ENCODE peak calls at places on chromosome X, in four cellular contexts. T, J, Y and R are unnamed samples.

GRCh38 chrX:95662200-95662599 is 1022.4 kb upstream of the DIAPH2 start:
- DNase-seq in Y (no peak), J (no peak), T (no peak), R (no peak)

GRCh38 chrX:33178690-33179089 is 32.7 kb downstream of the DMD start:
- DNase-seq in J (no peak), T (no peak), Y (no peak), R (no peak)

GRCh38 chrX:46758956-46759644 is at the start of gene SLC9A7:
- DNase-seq in Y (no peak), J (peak; percentile 76), T (peak; percentile 55), R (peak; percentile 77)

GRCh38 chrX:40646489-40647306 is 663 bp downstream of the CXorf38 start:
- DNase-seq in T (peak; percentile 18), J (peak; percentile 62), Y (no peak), R (no peak)

GRCh38 chrX:10615931-10616780 is 4.2 kb downstream of the MID1 start:
- DNase-seq in Y (no peak), T (no peak), J (peak; percentile 58), R (peak; percentile 65)

GRCh38 chrX:153857348-153857903 is 27.1 kb upstream of the PDZD4 start:
- DNase-seq in T (no peak), J (no peak), Y (no peak), R (no peak)

GRCh38 chrX:1392376-1393130 is 640 bp upstream of the SLC25A6 start:
- DNase-seq in Y (no peak), T (peak; percentile 56), J (peak; percentile 79), R (peak; percentile 82)

GRCh38 chrX:42755820-42756219 is 22.1 kb downstream of the PPP1R2C start:
- DNase-seq in T (peak; percentile 1), J (no peak), Y (no peak), R (peak; percentile 30)

GRCh38 chrX:32530802-32531403 is 680.4 kb downstream of the DMD start:
- DNase-seq in J (peak; percentile 31), Y (no peak), T (no peak), R (peak; percentile 25)

GRCh38 chrX:45842207-45842900 is 641.7 kb upstream of the DIPK2B start:
- DNase-seq in Y (no peak), J (no peak), T (no peak), R (no peak)

GRCh38 chrX:54447461-54447860 is 7.3 kb downstream of the TSR2 start:
- DNase-seq in Y (no peak), T (peak; percentile 14), J (no peak), R (peak; percentile 28)

GRCh38 chrX:48676893-48677270 is 6.7 kb upstream of the WAS start:
- DNase-seq in T (peak; percentile 10), J (peak; percentile 30), Y (no peak), R (no peak)

GRCh38 chrX:43313035-43313434 is 343.1 kb upstream of the MAOA start:
- DNase-seq in Y (no peak), T (no peak), J (no peak), R (no peak)

GRCh38 chrX:8868906-8869305 is 67.7 kb upstream of the FAM9A start:
- DNase-seq in T (no peak), Y (no peak), J (no peak), R (no peak)

GRCh38 chrX:134782796-134783195 is 124.5 kb upstream of the PLAC1 start:
- DNase-seq in Y (no peak), J (no peak), T (no peak), R (no peak)

GRCh38 chrX:24963823-24964222 is 51.9 kb downstream of the ARX start:
- DNase-seq in T (no peak), J (no peak), Y (no peak), R (no peak)

GRCh38 chrX:113929004-113929403 is 654.9 kb upstream of the HTR2C start:
- DNase-seq in J (peak; percentile 29), T (peak; percentile 3), Y (no peak), R (peak; percentile 37)

GRCh38 chrX:769796-770195 is 139.2 kb downstream of the SHOX start:
- DNase-seq in J (no peak), T (no peak), Y (no peak), R (no peak)

GRCh38 chrX:128800138-128800537 is 723.2 kb downstream of the SMARCA1 start:
- DNase-seq in J (no peak), Y (no peak), T (no peak), R (no peak)

GRCh38 chrX:69088171-69088938 is 76.9 kb downstream of the PJA1 start:
- DNase-seq in J (no peak), T (no peak), Y (no peak), R (no peak)

GRCh38 chrX:120137439-120137838 is 21.0 kb upstream of the RHOXF2 start:
- DNase-seq in J (no peak), Y (no peak), T (peak; percentile 6), R (no peak)
- TF ChIP-seq CTCF in J (no peak), Y (no peak), T (peak; percentile 57), R (no peak)

GRCh38 chrX:132488092-132488749 is 617 bp downstream of the MBNL3 start:
- DNase-seq in Y (no peak), T (no peak), J (no peak), R (no peak)
- H3K4me3 ChIP-seq in Y (peak overlapping the region; percentile 60), T (peak overlapping the region; percentile 56), J (peak overlapping the region; percentile 48), R (peak overlapping the region; percentile 53)

GRCh38 chrX:151694661-151695582 is at the start of gene PRRG3:
- DNase-seq in J (no peak), Y (no peak), T (no peak), R (no peak)

GRCh38 chrX:151699746-151700145 is 4.5 kb downstream of the PRRG3 start:
- DNase-seq in Y (no peak), T (no peak), J (no peak), R (no peak)

GRCh38 chrX:151698485-151698884 is 3.2 kb downstream of the PRRG3 start:
- DNase-seq in J (no peak), Y (no peak), T (no peak), R (no peak)

GRCh38 chrX:151695583-151695930 is 299 bp downstream of the PRRG3 start:
- DNase-seq in Y (no peak), T (no peak), J (no peak), R (no peak)

GRCh38 chrX:151697537-151697936 is 2.3 kb downstream of the PRRG3 start:
- DNase-seq in T (no peak), J (no peak), Y (no peak), R (no peak)
- H3K9me3 ChIP-seq in T (no peaks in the 10 kb centered on the region), J (no peaks in the 10 kb centered on the region), Y (no peaks in the 10 kb centered on the region), R (no peaks in the 10 kb centered on the region)

DNA sequence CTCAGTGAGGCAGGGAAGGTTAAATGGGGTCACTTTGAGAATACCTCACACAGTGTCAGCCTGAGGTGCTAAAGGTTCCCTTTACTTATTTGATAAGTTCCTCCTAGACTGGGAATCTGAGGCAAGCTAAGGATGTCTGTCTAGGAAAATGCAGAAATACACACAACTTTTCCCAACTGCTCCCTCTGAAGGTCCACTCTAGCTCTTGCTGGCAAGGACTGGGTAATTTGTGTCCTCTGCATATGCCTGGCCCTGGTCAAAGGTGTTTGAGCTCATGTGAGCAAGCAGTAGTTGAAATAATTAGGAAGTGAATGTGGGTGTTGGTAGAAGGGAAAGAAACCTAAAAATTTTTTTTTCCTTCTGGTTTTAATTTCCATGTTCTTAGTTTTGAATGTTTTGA is 21.3 kb downstream of the TXLNG start:
- DNase-seq in J (no peak), Y (no peak), T (no peak), R (peak; percentile 19)
- TF ChIP-seq CTCF in J (peak; percentile 53), Y (no peak), T (no peak), R (peak; percentile 12)

DNA sequence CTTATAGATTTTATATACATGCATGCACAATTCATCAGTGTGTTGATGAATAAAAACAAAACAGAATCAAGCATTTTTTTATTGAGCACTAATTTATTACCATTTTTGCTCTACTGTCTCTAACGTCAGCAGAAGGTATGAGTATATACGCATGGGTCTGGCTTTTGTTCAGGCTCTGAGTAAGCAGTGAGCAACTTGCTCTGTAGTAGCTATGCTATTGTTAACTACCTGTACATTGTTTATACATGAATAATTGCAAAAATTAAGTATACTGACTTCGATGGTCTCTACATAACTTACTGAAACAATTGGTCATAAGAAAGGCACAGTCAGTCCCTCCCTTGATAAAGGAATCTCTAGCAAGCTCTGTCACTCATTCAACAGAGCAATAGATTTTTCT is 122.9 kb downstream of the RS1 start:
- DNase-seq in T (no peak), J (no peak), Y (no peak), R (no peak)
- H3K4me3 ChIP-seq in T (no peak overlapping the region), J (no peak overlapping the region), Y (no peak overlapping the region), R (no peak overlapping the region)

GRCh38 chrX:144334577-144334976 is 450.7 kb downstream of the UBE2NL start:
- DNase-seq in Y (no peak), T (no peak), J (no peak), R (peak; percentile 24)

GRCh38 chrX:144333429-144333828 is 449.6 kb downstream of the UBE2NL start:
- DNase-seq in J (no peak), Y (no peak), T (no peak), R (no peak)

GRCh38 chrX:144335402-144335801 is 451.5 kb downstream of the UBE2NL start:
- DNase-seq in T (no peak), J (no peak), Y (no peak), R (no peak)
- H3K9me3 ChIP-seq in T (no peaks in the 10 kb centered on the region), J (no peaks in the 10 kb centered on the region), Y (no peaks in the 10 kb centered on the region), R (no peaks in the 10 kb centered on the region)

GRCh38 chrX:65644621-65645287 is 22.7 kb upstream of the MSN start:
- DNase-seq in T (peak; percentile 67), Y (no peak), J (peak; percentile 74), R (peak; percentile 73)

GRCh38 chrX:65637335-65637734 is 30.1 kb upstream of the MSN start:
- DNase-seq in J (no peak), T (no peak), Y (no peak), R (no peak)

GRCh38 chrX:65647801-65648200 is 19.7 kb upstream of the MSN start:
- DNase-seq in Y (no peak), J (no peak), T (no peak), R (no peak)

GRCh38 chrX:65643786-65644111 is 23.7 kb upstream of the MSN start:
- DNase-seq in T (no peak), Y (no peak), J (no peak), R (no peak)

GRCh38 chrX:65643046-65643785 is 24.2 kb upstream of the MSN start:
- DNase-seq in J (no peak), T (no peak), Y (no peak), R (no peak)
- TF ChIP-seq CTCF in J (no peak), T (no peak), Y (no peak), R (no peak)

DNA sequence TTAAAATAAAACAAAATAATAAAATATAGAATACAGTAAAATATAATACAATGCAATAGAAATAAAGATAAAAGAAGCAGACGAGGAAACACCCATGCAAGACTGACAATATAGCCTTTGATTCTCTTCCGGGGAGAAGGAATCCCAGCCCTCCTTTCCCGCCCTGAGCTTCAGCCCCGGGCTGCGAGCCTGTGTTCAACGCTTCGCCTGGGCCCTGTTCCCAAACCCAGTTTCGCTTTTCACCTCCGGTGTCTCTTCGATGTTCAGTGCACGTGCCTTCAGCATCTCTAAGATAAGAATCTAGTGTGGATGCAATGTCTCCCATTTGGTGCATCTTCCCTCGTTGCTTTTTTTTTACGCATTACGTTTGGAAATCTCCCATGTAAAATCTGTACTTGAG is 38.4 kb upstream of the ARSD start:
- DNase-seq in Y (no peak), J (no peak), T (no peak), R (no peak)
- H3K4me3 ChIP-seq in Y (peak overlapping the region; percentile 24), J (no peak overlapping the region), T (no peak overlapping the region), R (no peak overlapping the region)

GRCh38 chrX:75106772-75107171 is 49.3 kb downstream of the ABCB7 start:
- DNase-seq in T (no peak), Y (no peak), J (no peak), R (no peak)
- H3K9me3 ChIP-seq in T (no peaks in the 10 kb centered on the region), Y (no peaks in the 10 kb centered on the region), J (no peaks in the 10 kb centered on the region), R (no peaks in the 10 kb centered on the region)

GRCh38 chrX:13452283-13452682 is 117.1 kb upstream of the EGFL6 start:
- DNase-seq in Y (no peak), J (no peak), T (no peak), R (no peak)

GRCh38 chrX:13448941-13449340 is 120.5 kb upstream of the EGFL6 start:
- DNase-seq in J (no peak), Y (no peak), T (no peak), R (no peak)

GRCh38 chrX:13449441-13449840 is 120.0 kb upstream of the EGFL6 start:
- DNase-seq in T (no peak), J (no peak), Y (no peak), R (no peak)
- TF ChIP-seq CTCF in T (no peak), J (no peak), Y (no peak), R (no peak)